ENCODE peak calls at places on chromosome 12, in four cellular contexts. Q, B, K and F are unnamed samples.

GRCh38 chr12:8780389-8780788 is 42.0 kb upstream of the A2ML1 start:
- DNase-seq in Q (no peak), B (peak; percentile 21), K (no peak), F (no peak)

GRCh38 chr12:46005151-46005797 is 14.9 kb upstream of the SCAF11 start:
- DNase-seq in Q (no peak), B (peak; percentile 14), K (no peak), F (no peak)

GRCh38 chr12:123989168-123989567 is 16.2 kb downstream of the ZNF664 start:
- DNase-seq in Q (no peak), B (no peak), K (no peak), F (no peak)

GRCh38 chr12:120940799-120941198 is 36.6 kb upstream of the SPPL3 start:
- DNase-seq in Q (no peak), B (no peak), K (no peak), F (no peak)

GRCh38 chr12:91326043-91327027 is 143.7 kb upstream of the DCN start:
- DNase-seq in Q (peak; percentile 4), B (peak; percentile 24), K (no peak), F (no peak)

GRCh38 chr12:2291182-2291832 is 238.5 kb downstream of the CACNA1C start:
- DNase-seq in Q (no peak), B (peak; percentile 80), K (no peak), F (no peak)

GRCh38 chr12:43238281-43238680 is 313.7 kb downstream of the ADAMTS20 start:
- DNase-seq in Q (no peak), B (no peak), K (no peak), F (no peak)

GRCh38 chr12:5374691-5375090 is 57.2 kb upstream of the NTF3 start:
- DNase-seq in Q (no peak), B (no peak), K (no peak), F (no peak)

GRCh38 chr12:3965096-3965495 is 91.9 kb upstream of the PARP11 start:
- DNase-seq in Q (no peak), B (no peak), K (no peak), F (peak; percentile 28)

GRCh38 chr12:124624823-124625222 is 57.4 kb upstream of the NCOR2 start:
- DNase-seq in Q (no peak), B (no peak), K (no peak), F (no peak)

DNA sequence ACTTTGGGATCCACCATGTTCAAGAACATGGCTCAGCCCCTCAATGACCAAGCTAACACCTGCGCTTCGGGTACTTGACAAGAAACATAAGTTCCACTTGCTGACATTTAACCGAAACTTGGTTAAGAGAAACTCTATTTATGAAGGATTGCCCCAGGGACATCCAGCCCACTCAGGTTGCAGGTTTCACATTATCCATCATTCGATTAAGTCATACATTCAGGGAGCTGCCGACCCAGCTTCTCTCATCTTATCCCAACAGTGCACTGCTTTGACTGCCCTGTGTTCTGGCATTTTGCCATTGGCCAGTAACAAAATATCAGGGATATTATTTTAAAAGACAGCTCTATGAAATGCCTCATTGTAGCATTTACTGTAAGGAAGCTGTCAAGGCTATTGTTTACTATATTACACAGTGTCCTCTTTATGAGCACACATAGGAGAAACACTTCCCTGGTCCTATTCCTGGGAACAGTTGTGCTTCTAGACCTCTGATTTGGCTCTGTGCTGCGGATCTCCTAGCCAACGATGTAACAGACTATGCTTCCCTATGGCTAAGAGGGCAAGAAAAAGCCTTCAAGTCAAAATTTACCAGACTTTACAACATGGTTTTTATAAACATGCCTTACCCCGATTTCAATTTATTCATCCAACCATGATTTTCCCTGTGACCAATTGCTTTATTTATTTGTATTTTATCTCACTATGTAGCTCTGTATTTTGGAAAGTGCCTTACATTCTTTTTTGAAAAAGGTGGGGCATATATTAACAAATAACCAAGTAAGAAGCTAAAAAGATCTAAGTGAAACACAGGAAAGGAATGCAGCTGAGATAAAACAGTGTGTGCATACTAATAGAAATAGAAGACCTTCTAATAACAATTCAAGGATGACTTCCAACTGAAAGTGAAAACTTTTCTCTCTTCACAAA is 109.3 kb downstream of the ITPR2 start:
- DNase-seq in Q (no peak), B (no peak), K (no peak), F (no peak)
- H3K4me3 ChIP-seq in Q (peak overlapping the region; percentile 0), B (no peak overlapping the region), K (no peak overlapping the region), F (peak overlapping the region; percentile 24)

DNA sequence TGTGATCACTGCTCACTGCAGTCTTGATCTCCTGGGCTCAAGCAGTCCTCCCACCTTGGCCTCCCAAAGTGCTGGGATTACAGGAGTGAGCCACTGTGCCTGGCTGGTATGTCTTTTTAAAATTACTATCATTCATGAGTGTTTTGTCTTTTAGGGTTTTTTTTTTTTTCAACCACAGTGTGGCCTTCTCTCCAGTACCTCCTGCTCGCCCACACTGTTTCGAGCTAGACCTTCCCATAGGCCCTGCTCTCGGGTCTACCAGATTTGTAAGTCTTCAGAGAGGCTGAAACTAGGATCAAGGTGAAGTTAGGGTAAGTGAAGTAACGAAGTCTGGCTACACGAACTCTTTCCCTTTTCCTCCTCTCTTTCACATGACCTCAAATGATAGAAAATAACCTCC is 1.5 kb downstream of the BIN2 start:
- DNase-seq in Q (no peak), B (no peak), K (no peak), F (no peak)
- H3K27ac ChIP-seq in Q (no peak overlapping the region), B (no peak overlapping the region), K (no peak overlapping the region), F (no peak overlapping the region)

DNA sequence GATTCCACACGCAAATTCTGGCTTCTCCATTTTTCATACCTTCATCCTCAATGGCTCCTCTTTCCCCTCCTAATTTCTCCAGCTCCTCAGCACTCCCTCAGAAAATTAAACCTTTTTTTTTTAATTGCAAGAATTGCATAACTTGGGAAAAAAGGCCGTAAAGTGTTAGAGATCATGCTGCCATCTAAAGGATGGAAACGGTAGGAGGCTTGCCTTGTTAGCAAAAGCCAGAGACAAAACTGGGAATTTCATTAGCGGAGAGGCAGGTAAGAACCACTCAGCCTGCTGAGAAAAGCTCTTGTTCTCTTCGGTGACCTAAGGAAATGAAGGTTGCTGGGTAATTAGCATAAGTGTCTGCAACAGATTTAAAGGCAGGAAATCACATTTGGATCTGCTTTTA is 204.3 kb downstream of the AEBP2 start:
- DNase-seq in Q (no peak), B (peak; percentile 16), K (no peak), F (no peak)
- TF ChIP-seq CTCF in Q (peak; percentile 55), B (peak; percentile 54), K (peak; percentile 39), F (peak; percentile 48)

GRCh38 chr12:94694732-94695131 is 44.4 kb upstream of the TMCC3 start:
- DNase-seq in Q (no peak), B (no peak), K (no peak), F (no peak)

GRCh38 chr12:94686834-94687628 is 36.7 kb upstream of the TMCC3 start:
- DNase-seq in Q (no peak), B (no peak), K (no peak), F (no peak)

GRCh38 chr12:94689646-94690036 is 39.3 kb upstream of the TMCC3 start:
- DNase-seq in Q (no peak), B (no peak), K (peak; percentile 25), F (no peak)

GRCh38 chr12:94689002-94689645 is 38.8 kb upstream of the TMCC3 start:
- DNase-seq in Q (no peak), B (no peak), K (no peak), F (no peak)

GRCh38 chr12:94690199-94690695 is 39.9 kb upstream of the TMCC3 start:
- DNase-seq in Q (no peak), B (no peak), K (no peak), F (no peak)
- H3K4me3 ChIP-seq in Q (peak overlapping the region; percentile 56), B (no peak overlapping the region), K (peak overlapping the region; percentile 29), F (peak overlapping the region; percentile 50)

GRCh38 chr12:132593938-132594358 is 16.4 kb downstream of the LRCOL1 start:
- DNase-seq in Q (peak; percentile 34), B (peak; percentile 92), K (peak; percentile 89), F (no peak)
- H3K27ac ChIP-seq in Q (no peak overlapping the region), B (no peak overlapping the region), K (no peak overlapping the region), F (no peak overlapping the region)

GRCh38 chr12:13000935-13001724 is 1.1 kb upstream of the HEBP1 start:
- DNase-seq in Q (no peak), B (peak; percentile 86), K (peak; percentile 58), F (peak; percentile 80)
- TF ChIP-seq CTCF in Q (peak; percentile 45), B (peak; percentile 57), K (peak; percentile 39), F (peak; percentile 16)

GRCh38 chr12:101328917-101329316 is 49.0 kb downstream of the UTP20 start:
- DNase-seq in Q (no peak), B (no peak), K (no peak), F (no peak)
- H3K4me3 ChIP-seq in Q (no peak overlapping the region), B (no peak overlapping the region), K (no peak overlapping the region), F (no peak overlapping the region)

GRCh38 chr12:40010899-40011774 is 94.7 kb downstream of the SLC2A13 start:
- DNase-seq in Q (peak; percentile 20), B (peak; percentile 55), K (no peak), F (no peak)
- H3K27ac ChIP-seq in Q (peak overlapping the region; percentile 14), B (peak overlapping the region; percentile 42), K (no peak overlapping the region), F (peak overlapping the region; percentile 55)